ENCODE peak calls at places on chromosomes 16 and 17, in ten cellular contexts. One of them, this sample, is unnamed.

GRCh38 chr17:64780096-64781012 is 118.2 kb upstream of the SMURF2 start:
- DNase-seq in GM13977: peak; percentile 79
- DNase-seq in cardiac fibroblast: no peak
- DNase-seq in NCI-H774: peak; percentile 76
- DNase-seq in pons: no peak
- DNase-seq in vagina: no peak
- DNase-seq in stimulated activated CD8-positive, alpha-beta memory T cell treated with anti-CD3 and anti-CD28 coated beads, Interleukin-2, amount 100 ng/mL, for 48 hours: peak; percentile 60
- DNase-seq in occipital lobe: no peak
- DNase-seq in AG10803: no peak
- DNase-seq in nephron progenitor cell: peak; percentile 67
- DNase-seq in this sample: peak; percentile 59

GRCh38 chr16:12082207-12082606 is 105.7 kb downstream of the SNX29 start:
- DNase-seq in stimulated activated CD8-positive, alpha-beta memory T cell treated with anti-CD3 and anti-CD28 coated beads, Interleukin-2, amount 100 ng/mL, for 48 hours: no peak
- DNase-seq in occipital lobe: no peak
- DNase-seq in NCI-H774: no peak
- DNase-seq in vagina: no peak
- DNase-seq in cardiac fibroblast: no peak
- DNase-seq in pons: no peak
- DNase-seq in nephron progenitor cell: no peak
- DNase-seq in AG10803: no peak
- DNase-seq in GM13977: no peak
- DNase-seq in this sample: no peak

GRCh38 chr17:67018429-67019125 is 25.8 kb upstream of the CACNG1 start:
- DNase-seq in pons: no peak
- DNase-seq in AG10803: no peak
- DNase-seq in GM13977: no peak
- DNase-seq in cardiac fibroblast: no peak
- DNase-seq in NCI-H774: no peak
- DNase-seq in vagina: no peak
- DNase-seq in stimulated activated CD8-positive, alpha-beta memory T cell treated with anti-CD3 and anti-CD28 coated beads, Interleukin-2, amount 100 ng/mL, for 48 hours: no peak
- DNase-seq in nephron progenitor cell: no peak
- DNase-seq in occipital lobe: no peak
- DNase-seq in this sample: no peak

GRCh38 chr17:83189673-83190385 is 110.4 kb downstream of the METRNL start:
- DNase-seq in nephron progenitor cell: no peak
- DNase-seq in occipital lobe: no peak
- DNase-seq in vagina: peak; percentile 82
- DNase-seq in NCI-H774: no peak
- DNase-seq in pons: no peak
- DNase-seq in GM13977: no peak
- DNase-seq in AG10803: peak; percentile 97
- DNase-seq in cardiac fibroblast: peak; percentile 48
- DNase-seq in stimulated activated CD8-positive, alpha-beta memory T cell treated with anti-CD3 and anti-CD28 coated beads, Interleukin-2, amount 100 ng/mL, for 48 hours: no peak
- DNase-seq in this sample: no peak

GRCh38 chr17:10018461-10018891 is 113.4 kb upstream of the RCVRN start:
- DNase-seq in vagina: no peak
- DNase-seq in occipital lobe: no peak
- DNase-seq in cardiac fibroblast: no peak
- DNase-seq in nephron progenitor cell: no peak
- DNase-seq in stimulated activated CD8-positive, alpha-beta memory T cell treated with anti-CD3 and anti-CD28 coated beads, Interleukin-2, amount 100 ng/mL, for 48 hours: no peak
- DNase-seq in NCI-H774: no peak
- DNase-seq in AG10803: no peak
- DNase-seq in GM13977: no peak
- DNase-seq in pons: peak; percentile 79
- DNase-seq in this sample: no peak

GRCh38 chr17:43609613-43610385 is 51.9 kb downstream of the MEOX1 start:
- DNase-seq in cardiac fibroblast: peak; percentile 36
- DNase-seq in nephron progenitor cell: no peak
- DNase-seq in NCI-H774: no peak
- DNase-seq in occipital lobe: no peak
- DNase-seq in stimulated activated CD8-positive, alpha-beta memory T cell treated with anti-CD3 and anti-CD28 coated beads, Interleukin-2, amount 100 ng/mL, for 48 hours: no peak
- DNase-seq in pons: no peak
- DNase-seq in vagina: no peak
- DNase-seq in GM13977: no peak
- DNase-seq in AG10803: no peak
- DNase-seq in this sample: no peak

GRCh38 chr16:10685709-10686108 is 9.0 kb downstream of the TEKT5 start:
- DNase-seq in AG10803: no peak
- DNase-seq in stimulated activated CD8-positive, alpha-beta memory T cell treated with anti-CD3 and anti-CD28 coated beads, Interleukin-2, amount 100 ng/mL, for 48 hours: no peak
- DNase-seq in occipital lobe: no peak
- DNase-seq in NCI-H774: no peak
- DNase-seq in vagina: no peak
- DNase-seq in cardiac fibroblast: no peak
- DNase-seq in GM13977: no peak
- DNase-seq in nephron progenitor cell: no peak
- DNase-seq in pons: no peak
- DNase-seq in this sample: no peak

GRCh38 chr16:30379165-30379783 is 3.1 kb downstream of the SEPTIN1 start:
- DNase-seq in AG10803: no peak
- DNase-seq in GM13977: no peak
- DNase-seq in pons: no peak
- DNase-seq in occipital lobe: no peak
- DNase-seq in stimulated activated CD8-positive, alpha-beta memory T cell treated with anti-CD3 and anti-CD28 coated beads, Interleukin-2, amount 100 ng/mL, for 48 hours: no peak
- DNase-seq in NCI-H774: no peak
- DNase-seq in cardiac fibroblast: no peak
- DNase-seq in nephron progenitor cell: no peak
- DNase-seq in vagina: no peak
- DNase-seq in this sample: no peak

GRCh38 chr17:58741121-58741625 is 14.5 kb upstream of the PPM1E start:
- DNase-seq in GM13977: no peak
- DNase-seq in occipital lobe: no peak
- DNase-seq in nephron progenitor cell: no peak
- DNase-seq in NCI-H774: no peak
- DNase-seq in AG10803: peak; percentile 17
- DNase-seq in cardiac fibroblast: peak; percentile 15
- DNase-seq in pons: no peak
- DNase-seq in vagina: no peak
- DNase-seq in stimulated activated CD8-positive, alpha-beta memory T cell treated with anti-CD3 and anti-CD28 coated beads, Interleukin-2, amount 100 ng/mL, for 48 hours: no peak
- DNase-seq in this sample: no peak

GRCh38 chr16:25108054-25108453 is 3.5 kb upstream of the LCMT1 start:
- DNase-seq in vagina: no peak
- DNase-seq in cardiac fibroblast: no peak
- DNase-seq in GM13977: peak; percentile 43
- DNase-seq in NCI-H774: no peak
- DNase-seq in pons: peak; percentile 6
- DNase-seq in AG10803: no peak
- DNase-seq in stimulated activated CD8-positive, alpha-beta memory T cell treated with anti-CD3 and anti-CD28 coated beads, Interleukin-2, amount 100 ng/mL, for 48 hours: no peak
- DNase-seq in occipital lobe: no peak
- DNase-seq in nephron progenitor cell: no peak
- DNase-seq in this sample: no peak

GRCh38 chr17:70091005-70091568 is 16.1 kb downstream of the KCNJ16 start:
- DNase-seq in pons: no peak
- DNase-seq in occipital lobe: no peak
- DNase-seq in GM13977: no peak
- DNase-seq in NCI-H774: no peak
- DNase-seq in vagina: no peak
- DNase-seq in stimulated activated CD8-positive, alpha-beta memory T cell treated with anti-CD3 and anti-CD28 coated beads, Interleukin-2, amount 100 ng/mL, for 48 hours: no peak
- DNase-seq in AG10803: no peak
- DNase-seq in cardiac fibroblast: no peak
- DNase-seq in nephron progenitor cell: no peak
- DNase-seq in this sample: no peak

GRCh38 chr17:41684050-41684449 is 4.6 kb upstream of the EIF1 start:
- DNase-seq in cardiac fibroblast: no peak
- DNase-seq in vagina: no peak
- DNase-seq in nephron progenitor cell: no peak
- DNase-seq in occipital lobe: no peak
- DNase-seq in pons: no peak
- DNase-seq in AG10803: no peak
- DNase-seq in stimulated activated CD8-positive, alpha-beta memory T cell treated with anti-CD3 and anti-CD28 coated beads, Interleukin-2, amount 100 ng/mL, for 48 hours: no peak
- DNase-seq in NCI-H774: no peak
- DNase-seq in GM13977: no peak
- DNase-seq in this sample: no peak

GRCh38 chr17:79778504-79779087 is 648 bp downstream of the CBX2 start:
- DNase-seq in occipital lobe: no peak
- DNase-seq in pons: no peak
- DNase-seq in stimulated activated CD8-positive, alpha-beta memory T cell treated with anti-CD3 and anti-CD28 coated beads, Interleukin-2, amount 100 ng/mL, for 48 hours: no peak
- DNase-seq in nephron progenitor cell: peak; percentile 60
- DNase-seq in NCI-H774: peak; percentile 13
- DNase-seq in vagina: no peak
- DNase-seq in GM13977: no peak
- DNase-seq in cardiac fibroblast: no peak
- DNase-seq in AG10803: no peak
- DNase-seq in this sample: no peak

GRCh38 chr17:13864551-13864950 is 204.8 kb upstream of the COX10 start:
- DNase-seq in NCI-H774: no peak
- DNase-seq in AG10803: peak; percentile 71
- DNase-seq in stimulated activated CD8-positive, alpha-beta memory T cell treated with anti-CD3 and anti-CD28 coated beads, Interleukin-2, amount 100 ng/mL, for 48 hours: no peak
- DNase-seq in cardiac fibroblast: peak; percentile 54
- DNase-seq in occipital lobe: no peak
- DNase-seq in nephron progenitor cell: no peak
- DNase-seq in GM13977: no peak
- DNase-seq in pons: no peak
- DNase-seq in vagina: no peak
- DNase-seq in this sample: no peak

GRCh38 chr17:38352245-38353083 is 820 bp downstream of the SOCS7 start:
- DNase-seq in cardiac fibroblast: peak; percentile 27
- DNase-seq in AG10803: peak; percentile 17
- DNase-seq in pons: no peak
- DNase-seq in nephron progenitor cell: peak; percentile 54
- DNase-seq in stimulated activated CD8-positive, alpha-beta memory T cell treated with anti-CD3 and anti-CD28 coated beads, Interleukin-2, amount 100 ng/mL, for 48 hours: no peak
- DNase-seq in GM13977: no peak
- DNase-seq in NCI-H774: peak; percentile 9
- DNase-seq in occipital lobe: no peak
- DNase-seq in vagina: no peak
- DNase-seq in this sample: peak; percentile 45

GRCh38 chr16:3748307-3748706 is 31.0 kb upstream of the TRAP1 start:
- DNase-seq in GM13977: no peak
- DNase-seq in vagina: no peak
- DNase-seq in AG10803: no peak
- DNase-seq in occipital lobe: no peak
- DNase-seq in pons: no peak
- DNase-seq in NCI-H774: no peak
- DNase-seq in nephron progenitor cell: no peak
- DNase-seq in cardiac fibroblast: peak; percentile 4
- DNase-seq in stimulated activated CD8-positive, alpha-beta memory T cell treated with anti-CD3 and anti-CD28 coated beads, Interleukin-2, amount 100 ng/mL, for 48 hours: no peak
- DNase-seq in this sample: no peak

GRCh38 chr16:73878616-73879015 is 418.0 kb upstream of the PSMD7 start:
- DNase-seq in nephron progenitor cell: peak; percentile 7
- DNase-seq in GM13977: peak; percentile 36
- DNase-seq in vagina: no peak
- DNase-seq in occipital lobe: no peak
- DNase-seq in cardiac fibroblast: peak; percentile 84
- DNase-seq in pons: peak; percentile 91
- DNase-seq in stimulated activated CD8-positive, alpha-beta memory T cell treated with anti-CD3 and anti-CD28 coated beads, Interleukin-2, amount 100 ng/mL, for 48 hours: no peak
- DNase-seq in NCI-H774: no peak
- DNase-seq in AG10803: peak; percentile 78
- DNase-seq in this sample: no peak

GRCh38 chr17:56978441-56979090 is 635 bp downstream of the SCPEP1 start:
- DNase-seq in NCI-H774: no peak
- DNase-seq in pons: peak; percentile 74
- DNase-seq in GM13977: peak; percentile 74
- DNase-seq in AG10803: no peak
- DNase-seq in occipital lobe: no peak
- DNase-seq in vagina: no peak
- DNase-seq in nephron progenitor cell: no peak
- DNase-seq in cardiac fibroblast: peak; percentile 22
- DNase-seq in stimulated activated CD8-positive, alpha-beta memory T cell treated with anti-CD3 and anti-CD28 coated beads, Interleukin-2, amount 100 ng/mL, for 48 hours: no peak
- DNase-seq in this sample: no peak

GRCh38 chr16:69443809-69444611 is 19.6 kb downstream of the CYB5B start:
- DNase-seq in stimulated activated CD8-positive, alpha-beta memory T cell treated with anti-CD3 and anti-CD28 coated beads, Interleukin-2, amount 100 ng/mL, for 48 hours: no peak
- DNase-seq in NCI-H774: no peak
- DNase-seq in GM13977: no peak
- DNase-seq in vagina: no peak
- DNase-seq in occipital lobe: no peak
- DNase-seq in cardiac fibroblast: peak; percentile 55
- DNase-seq in nephron progenitor cell: no peak
- DNase-seq in pons: peak; percentile 29
- DNase-seq in AG10803: peak; percentile 49
- DNase-seq in this sample: no peak

GRCh38 chr16:31568577-31569359 is 41.1 kb downstream of the AHSP start:
- DNase-seq in vagina: no peak
- DNase-seq in stimulated activated CD8-positive, alpha-beta memory T cell treated with anti-CD3 and anti-CD28 coated beads, Interleukin-2, amount 100 ng/mL, for 48 hours: no peak
- DNase-seq in nephron progenitor cell: peak; percentile 8
- DNase-seq in occipital lobe: no peak
- DNase-seq in cardiac fibroblast: peak; percentile 6
- DNase-seq in NCI-H774: no peak
- DNase-seq in pons: no peak
- DNase-seq in GM13977: no peak
- DNase-seq in AG10803: peak; percentile 2
- DNase-seq in this sample: peak; percentile 15

GRCh38 chr16:77157346-77157745 is 33.6 kb upstream of the MON1B start:
- DNase-seq in cardiac fibroblast: no peak
- DNase-seq in nephron progenitor cell: no peak
- DNase-seq in GM13977: no peak
- DNase-seq in stimulated activated CD8-positive, alpha-beta memory T cell treated with anti-CD3 and anti-CD28 coated beads, Interleukin-2, amount 100 ng/mL, for 48 hours: no peak
- DNase-seq in occipital lobe: no peak
- DNase-seq in NCI-H774: no peak
- DNase-seq in vagina: no peak
- DNase-seq in pons: no peak
- DNase-seq in AG10803: no peak
- DNase-seq in this sample: no peak

GRCh38 chr16:87465306-87465705 is 27.5 kb downstream of the ZCCHC14 start:
- DNase-seq in nephron progenitor cell: no peak
- DNase-seq in vagina: no peak
- DNase-seq in GM13977: no peak
- DNase-seq in stimulated activated CD8-positive, alpha-beta memory T cell treated with anti-CD3 and anti-CD28 coated beads, Interleukin-2, amount 100 ng/mL, for 48 hours: no peak
- DNase-seq in pons: no peak
- DNase-seq in occipital lobe: peak; percentile 24
- DNase-seq in cardiac fibroblast: peak; percentile 90
- DNase-seq in NCI-H774: no peak
- DNase-seq in AG10803: peak; percentile 90
- DNase-seq in this sample: no peak

GRCh38 chr17:7709031-7709430 is 4.0 kb downstream of the EFNB3 start:
- DNase-seq in nephron progenitor cell: no peak
- DNase-seq in cardiac fibroblast: no peak
- DNase-seq in stimulated activated CD8-positive, alpha-beta memory T cell treated with anti-CD3 and anti-CD28 coated beads, Interleukin-2, amount 100 ng/mL, for 48 hours: no peak
- DNase-seq in AG10803: no peak
- DNase-seq in occipital lobe: no peak
- DNase-seq in pons: no peak
- DNase-seq in GM13977: no peak
- DNase-seq in vagina: no peak
- DNase-seq in NCI-H774: no peak
- DNase-seq in this sample: no peak

GRCh38 chr17:49146620-49147306 is 14.2 kb downstream of the B4GALNT2 start:
- DNase-seq in cardiac fibroblast: peak; percentile 86
- DNase-seq in pons: no peak
- DNase-seq in occipital lobe: no peak
- DNase-seq in stimulated activated CD8-positive, alpha-beta memory T cell treated with anti-CD3 and anti-CD28 coated beads, Interleukin-2, amount 100 ng/mL, for 48 hours: no peak
- DNase-seq in NCI-H774: no peak
- DNase-seq in GM13977: no peak
- DNase-seq in AG10803: peak; percentile 98
- DNase-seq in vagina: no peak
- DNase-seq in nephron progenitor cell: no peak
- DNase-seq in this sample: no peak

GRCh38 chr17:73549841-73550430 is 94.3 kb downstream of the SDK2 start:
- DNase-seq in GM13977: no peak
- DNase-seq in nephron progenitor cell: no peak
- DNase-seq in occipital lobe: no peak
- DNase-seq in NCI-H774: no peak
- DNase-seq in vagina: no peak
- DNase-seq in stimulated activated CD8-positive, alpha-beta memory T cell treated with anti-CD3 and anti-CD28 coated beads, Interleukin-2, amount 100 ng/mL, for 48 hours: no peak
- DNase-seq in AG10803: no peak
- DNase-seq in pons: no peak
- DNase-seq in cardiac fibroblast: no peak
- DNase-seq in this sample: no peak

This sample was measured in endothelial cell.